ENCODE peak calls at places on chromosomes 6 and 20, in nine cellular contexts. R, B, M, X, Q, W, A, G and Y are unnamed samples.

GRCh38 chr6:50850223-50850751 is 31.6 kb downstream of the TFAP2B start:
- DNase-seq in R (no peak), B (peak; percentile 54), M (no peak), X (no peak), Q (no peak), W (peak; percentile 55), A (no peak), G (no peak), Y (no peak)

GRCh38 chr20:297098-297924 is at the start of gene ZCCHC3:
- DNase-seq in R (peak; percentile 73), B (peak; percentile 94), M (peak; percentile 84), X (peak; percentile 96), Q (peak; percentile 76), W (peak; percentile 94), A (peak; percentile 96), G (peak; percentile 73), Y (peak; percentile 85)

GRCh38 chr6:143940011-143940597 is 68.0 kb downstream of the PLAGL1 start:
- DNase-seq in R (peak; percentile 22), B (peak; percentile 24), M (peak; percentile 21), X (peak; percentile 59), Q (no peak), W (no peak), A (no peak), G (peak; percentile 30), Y (peak; percentile 32)

GRCh38 chr20:2421247-2421646 is 40.5 kb downstream of the TGM6 start:
- DNase-seq in R (no peak), B (no peak), M (no peak), X (no peak), Q (no peak), W (no peak), A (no peak), G (no peak), Y (no peak)

GRCh38 chr20:1402149-1402548 is 9.3 kb upstream of the FKBP1A start:
- DNase-seq in R (no peak), B (no peak), M (no peak), X (no peak), Q (no peak), W (no peak), A (no peak), G (no peak), Y (no peak)

GRCh38 chr20:58433759-58434158 is 44.7 kb downstream of the VAPB start:
- DNase-seq in R (no peak), B (no peak), M (no peak), X (no peak), Q (no peak), W (no peak), A (no peak), G (no peak), Y (no peak)

GRCh38 chr6:160996316-160996715 is 4.7 kb downstream of the MAP3K4 start:
- DNase-seq in R (no peak), B (no peak), M (no peak), X (no peak), Q (no peak), W (no peak), A (no peak), G (no peak), Y (no peak)

GRCh38 chr20:10985536-10985935 is 311.7 kb upstream of the JAG1 start:
- DNase-seq in R (no peak), B (no peak), M (peak; percentile 30), X (no peak), Q (no peak), W (no peak), A (no peak), G (no peak), Y (no peak)

GRCh38 chr6:6866656-6867390 is 240.9 kb upstream of the RREB1 start:
- DNase-seq in R (no peak), B (no peak), M (no peak), X (no peak), Q (no peak), W (no peak), A (no peak), G (no peak), Y (no peak)

GRCh38 chr6:154156135-154156948 is 117.3 kb downstream of the OPRM1 start:
- DNase-seq in R (peak; percentile 26), B (peak; percentile 33), M (peak; percentile 14), X (peak; percentile 51), Q (no peak), W (peak; percentile 66), A (no peak), G (peak; percentile 43), Y (peak; percentile 40)